ENCODE peak calls at places on chromosomes 12 and 14, in four cellular contexts. Q, R, A and L are unnamed samples.

GRCh38 chr14:68968051-68968450 is 11.1 kb downstream of the ACTN1 start:
- DNase-seq in A (no peak), Q (no peak), R (no peak), L (no peak)

GRCh38 chr14:70642313-70643235 is 858 bp downstream of the TTC9 start:
- DNase-seq in Q (no peak), R (no peak), A (peak), L (peak)

GRCh38 chr12:97595936-97596335 is 133.3 kb downstream of the RMST start:
- DNase-seq in Q (no peak), A (no peak), R (no peak), L (no peak)

GRCh38 chr12:106362971-106363370 is 5.4 kb downstream of the POLR3B start:
- DNase-seq in Q (no peak), R (no peak), A (no peak), L (no peak)

GRCh38 chr12:108375986-108376663 is 37.0 kb upstream of the CMKLR1 start:
- DNase-seq in Q (no peak), R (no peak), A (no peak), L (no peak)

GRCh38 chr14:34436118-34436905 is 25.7 kb downstream of the SPTSSA start:
- DNase-seq in Q (no peak), A (no peak), R (no peak), L (no peak)

GRCh38 chr14:70188608-70189540 is at the start of gene SLC8A3:
- DNase-seq in R (peak), Q (no peak), A (peak), L (peak)

GRCh38 chr14:95346820-95347219 is 27.1 kb upstream of the CLMN start:
- DNase-seq in A (no peak), Q (no peak), R (no peak), L (no peak)

DNA sequence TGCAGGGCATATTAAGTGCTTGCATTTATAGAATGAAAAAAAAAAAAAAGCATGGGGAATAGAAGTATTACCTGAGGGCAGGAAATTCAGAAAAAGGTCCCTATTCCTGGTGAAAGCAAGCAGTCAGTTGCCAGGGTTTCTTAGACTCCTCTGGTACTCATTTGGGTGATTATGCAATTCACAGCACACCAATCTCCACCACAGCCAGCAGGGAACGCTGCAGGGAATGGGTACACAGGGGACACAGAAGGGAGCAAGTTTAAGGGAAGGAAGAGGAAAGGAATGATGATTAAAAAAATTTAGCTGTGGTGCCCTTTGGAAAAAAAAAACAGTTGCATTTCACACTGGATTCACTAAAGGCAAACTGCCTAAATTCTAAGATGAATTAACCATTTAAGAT is 14.2 kb downstream of the BLTP3B start:
- DNase-seq in R (no peak), Q (peak), A (no peak), L (no peak)
- TF ChIP-seq CTCF in R (peak), Q (no peak), A (peak), L (peak)

GRCh38 chr12:111600296-111600562 is 1.1 kb upstream of the ATXN2 start:
- DNase-seq in Q (no peak), A (no peak), R (no peak), L (no peak)

GRCh38 chr12:111599459-111600295 is 562 bp upstream of the ATXN2 start:
- DNase-seq in A (peak), R (peak), Q (peak), L (peak)

GRCh38 chr12:111596985-111597730 is 2.0 kb downstream of the ATXN2 start:
- DNase-seq in R (peak), A (peak), Q (peak), L (peak)

GRCh38 chr12:111598637-111599458 is at the start of gene ATXN2:
- DNase-seq in Q (peak), A (peak), R (peak), L (peak)

DNA sequence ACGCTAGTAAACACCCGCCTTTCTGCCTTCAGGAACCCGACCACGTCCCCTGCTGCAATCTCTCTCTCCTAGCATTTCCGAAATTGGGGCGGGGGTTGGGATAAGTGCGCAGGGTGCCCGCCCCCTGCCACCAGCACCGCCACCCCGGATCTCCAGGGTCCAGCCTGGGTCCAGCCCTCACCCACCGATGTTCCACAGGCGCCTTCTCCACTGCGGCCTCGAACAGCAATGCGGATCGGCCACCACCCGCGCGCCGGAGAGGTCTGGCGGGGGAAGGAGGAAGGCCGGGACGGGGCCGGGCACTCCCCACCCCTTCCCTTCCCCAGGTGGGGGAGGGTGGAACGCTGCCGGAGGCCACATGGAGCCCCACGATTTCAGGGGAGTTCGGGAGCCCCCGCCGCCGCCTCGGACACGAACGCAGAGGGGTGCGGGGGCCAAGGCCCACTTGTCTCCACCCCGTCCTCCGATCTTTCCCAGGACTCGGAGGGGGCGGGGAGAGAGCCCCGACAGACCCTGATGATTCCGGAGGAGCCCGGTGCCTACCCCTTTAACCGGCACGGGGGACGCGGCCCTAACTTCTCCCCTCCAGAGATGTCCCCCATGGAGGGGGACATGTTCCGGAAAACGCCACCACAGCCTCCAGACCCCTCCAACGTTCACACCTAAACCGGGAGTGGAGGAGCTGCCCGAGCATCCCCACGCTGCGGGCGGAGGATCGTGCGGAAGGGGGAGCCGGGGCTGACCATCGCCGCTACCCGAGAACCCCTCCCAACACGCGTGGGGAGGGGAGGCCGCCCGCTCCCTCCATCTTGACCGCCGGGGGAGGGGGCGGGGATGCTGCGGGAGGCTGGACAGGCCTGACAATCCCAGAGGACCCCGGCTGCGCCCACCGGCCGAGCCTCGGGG is 1.1 kb downstream of the ATXN2 start:
- DNase-seq in A (peak), Q (peak), R (peak), L (peak)
- TF ChIP-seq CTCF in A (no peak), Q (no peak), R (no peak), L (no peak)

GRCh38 chr12:121893901-121894540 is 5.4 kb downstream of the PSMD9 start:
- DNase-seq in A (no peak), R (no peak), Q (no peak), L (no peak)
- TF ChIP-seq CTCF in A (no peak), R (no peak), Q (no peak), L (no peak)

GRCh38 chr12:58041441-58041840 is 100.1 kb downstream of the ATP23 start:
- DNase-seq in Q (no peak), A (no peak), R (no peak), L (no peak)

GRCh38 chr12:58046281-58046680 is 104.9 kb downstream of the ATP23 start:
- DNase-seq in Q (no peak), A (no peak), R (no peak), L (no peak)

GRCh38 chr12:58044966-58045365 is 103.6 kb downstream of the ATP23 start:
- DNase-seq in R (no peak), A (no peak), Q (no peak), L (no peak)
- TF ChIP-seq CTCF in R (no peak), A (no peak), Q (no peak), L (no peak)

DNA sequence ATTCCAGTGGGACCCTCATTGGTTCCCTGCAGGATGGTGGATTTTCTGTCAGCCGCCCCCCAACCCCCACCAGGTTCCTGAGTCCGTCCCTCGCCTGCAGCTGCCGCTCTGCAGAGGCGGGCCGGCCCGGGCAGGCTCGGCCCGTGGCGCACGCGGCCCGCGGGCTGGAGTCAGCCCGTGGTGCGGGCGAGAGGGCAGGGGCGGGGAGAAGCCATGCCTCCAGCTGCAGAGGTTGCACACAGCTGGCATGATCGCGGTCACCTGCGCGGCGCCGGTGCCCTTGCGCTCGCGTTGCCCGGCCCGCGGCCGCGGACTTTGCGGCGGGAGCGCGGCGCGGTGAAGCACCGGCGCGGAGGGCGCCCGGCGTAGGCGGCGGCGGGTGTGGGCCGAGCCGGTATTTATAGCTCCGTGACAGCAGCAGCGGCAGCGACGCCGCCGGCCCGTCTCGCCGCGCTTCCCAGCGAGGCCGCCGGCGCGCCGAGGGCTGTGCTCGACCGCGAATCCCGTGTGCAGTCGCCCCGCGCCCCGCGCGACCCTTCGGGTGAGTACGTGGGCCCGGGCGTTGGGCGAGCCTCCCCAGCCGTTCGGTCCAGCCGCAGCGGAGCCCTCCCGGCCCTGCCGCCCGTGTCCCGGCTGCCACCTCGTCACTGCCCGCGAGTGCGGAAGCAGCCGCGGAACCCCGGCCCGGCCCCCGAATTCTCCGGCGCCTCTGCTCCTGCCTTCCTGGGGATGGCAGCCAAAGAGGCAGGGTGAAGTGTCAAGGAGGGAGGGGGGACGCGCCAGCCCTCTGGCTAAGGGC is at the start of gene TMEM117:
- DNase-seq in Q (peak), R (peak), A (peak), L (peak)
- TF ChIP-seq CTCF in Q (no peak), R (no peak), A (no peak), L (no peak)